ENCODE peak calls at places on chromosomes 13 and 19, in five cellular contexts. B, C, E, W and K are unnamed samples.

GRCh38 chr19:58021541-58022282 is 12.1 kb upstream of the ZSCAN1 start:
- DNase-seq in B (no peak), C (peak; percentile 50), E (no peak), W (no peak), K (no peak)

GRCh38 chr13:23966691-23967615 is 69.7 kb upstream of the C1QTNF9B start:
- DNase-seq in B (no peak), C (peak; percentile 24), E (no peak), W (no peak), K (no peak)

GRCh38 chr13:33272531-33273124 is 12.9 kb downstream of the STARD13 start:
- DNase-seq in B (no peak), C (no peak), E (no peak), W (no peak), K (no peak)

GRCh38 chr19:12933287-12934072 is at the start of gene FARSA:
- DNase-seq in B (peak; percentile 94), C (peak; percentile 94), E (peak; percentile 73), W (peak; percentile 86), K (peak; percentile 83)

GRCh38 chr19:38974599-38975213 is 836 bp downstream of the FBXO17 start:
- DNase-seq in B (no peak), C (no peak), E (no peak), W (no peak), K (no peak)

GRCh38 chr13:21118180-21118579 is 56.8 kb upstream of the LATS2 start:
- DNase-seq in B (no peak), C (no peak), E (no peak), W (no peak), K (no peak)

GRCh38 chr19:2235396-2236284 is 489 bp downstream of the PLEKHJ1 start:
- DNase-seq in B (peak; percentile 42), C (no peak), E (no peak), W (no peak), K (no peak)

GRCh38 chr19:45179063-45179847 is 671 bp downstream of the BLOC1S3 start:
- DNase-seq in B (no peak), C (no peak), E (no peak), W (no peak), K (no peak)

GRCh38 chr19:17950310-17951150 is 16.4 kb upstream of the KCNN1 start:
- DNase-seq in B (peak; percentile 16), C (no peak), E (no peak), W (no peak), K (peak; percentile 12)

GRCh38 chr13:101691326-101691725 is 238.9 kb downstream of the ITGBL1 start:
- DNase-seq in B (no peak), C (no peak), E (no peak), W (no peak), K (no peak)

GRCh38 chr13:105518086-105518485 is 1017.4 kb downstream of the EFNB2 start:
- DNase-seq in B (no peak), C (no peak), E (no peak), W (no peak), K (no peak)

GRCh38 chr19:12664406-12665280 is 1.9 kb downstream of the MAN2B1 start:
- DNase-seq in B (no peak), C (no peak), E (no peak), W (no peak), K (no peak)

GRCh38 chr13:88248393-88248792 is 577.2 kb downstream of the SLITRK5 start:
- DNase-seq in B (no peak), C (no peak), E (no peak), W (no peak), K (no peak)

GRCh38 chr19:43720936-43721335 is 5.1 kb downstream of the IRGC start:
- DNase-seq in B (no peak), C (no peak), E (no peak), W (no peak), K (no peak)

GRCh38 chr19:14979136-14979497 is 547 bp downstream of the SLC1A6 start:
- DNase-seq in B (no peak), C (no peak), E (no peak), W (no peak), K (no peak)

GRCh38 chr13:97977376-97977705 is 23.9 kb downstream of the IPO5 start:
- DNase-seq in B (no peak), C (no peak), E (no peak), W (no peak), K (no peak)

GRCh38 chr13:19597523-19597922 is 35.9 kb upstream of the MPHOSPH8 start:
- DNase-seq in B (no peak), C (no peak), E (no peak), W (no peak), K (no peak)

GRCh38 chr13:33855371-33855895 is 37.5 kb downstream of the RFC3 start:
- DNase-seq in B (no peak), C (no peak), E (no peak), W (no peak), K (no peak)

GRCh38 chr19:40717325-40717879 is 490 bp downstream of the ITPKC start:
- DNase-seq in B (no peak), C (peak; percentile 27), E (no peak), W (no peak), K (no peak)

GRCh38 chr19:19458110-19458816 is 52.8 kb downstream of the GATAD2A start:
- DNase-seq in B (no peak), C (no peak), E (no peak), W (no peak), K (no peak)

GRCh38 chr13:104008571-104009435 is 942.6 kb upstream of the SLC10A2 start:
- DNase-seq in B (no peak), C (no peak), E (no peak), W (no peak), K (no peak)

GRCh38 chr13:62525652-62526051 is 1110.0 kb upstream of the PCDH20 start:
- DNase-seq in B (no peak), C (no peak), E (no peak), W (no peak), K (no peak)

GRCh38 chr19:43913383-43913782 is 21.7 kb downstream of the ZNF45 start:
- DNase-seq in B (no peak), C (no peak), E (no peak), W (no peak), K (no peak)

GRCh38 chr19:46376241-46377153 is 29.6 kb downstream of the PPP5C start:
- DNase-seq in B (no peak), C (no peak), E (no peak), W (no peak), K (no peak)

GRCh38 chr19:35712910-35713845 is 4.6 kb upstream of the KMT2B start:
- DNase-seq in B (no peak), C (no peak), E (no peak), W (no peak), K (no peak)

GRCh38 chr19:31312004-31312403 is 37.2 kb downstream of the TSHZ3 start:
- DNase-seq in B (no peak), C (no peak), E (no peak), W (no peak), K (no peak)

GRCh38 chr19:13938361-13939027 is at the start of gene PODNL1:
- DNase-seq in B (no peak), C (no peak), E (no peak), W (no peak), K (no peak)

GRCh38 chr13:67227131-67227983 is 2.8 kb downstream of the PCDH9 start:
- DNase-seq in B (no peak), C (no peak), E (no peak), W (no peak), K (no peak)

GRCh38 chr19:3357731-3358391 is 8.5 kb upstream of the NFIC start:
- DNase-seq in B (no peak), C (no peak), E (no peak), W (no peak), K (no peak)

GRCh38 chr13:22194106-22194810 is 523.4 kb downstream of the FGF9 start:
- DNase-seq in B (no peak), C (no peak), E (no peak), W (no peak), K (no peak)

GRCh38 chr13:45198924-45199323 is 1.9 kb downstream of the KCTD4 start:
- DNase-seq in B (no peak), C (no peak), E (no peak), W (no peak), K (no peak)

GRCh38 chr19:55626350-55626749 is 2.0 kb upstream of the ZNF784 start:
- DNase-seq in B (no peak), C (no peak), E (no peak), W (no peak), K (no peak)

GRCh38 chr13:112702983-112703379 is 13.1 kb downstream of the ATP11A start:
- DNase-seq in B (no peak), C (no peak), E (no peak), W (no peak), K (no peak)

GRCh38 chr13:113845723-113846638 is 17.9 kb downstream of the GAS6 start:
- DNase-seq in B (no peak), C (no peak), E (no peak), W (no peak), K (no peak)

GRCh38 chr19:3984908-3985642 is at the start of gene EEF2:
- DNase-seq in B (peak; percentile 90), C (peak; percentile 86), E (peak; percentile 90), W (peak; percentile 91), K (peak; percentile 80)

GRCh38 chr19:29529646-29530548 is 4.1 kb downstream of the VSTM2B start:
- DNase-seq in B (no peak), C (no peak), E (no peak), W (peak; percentile 31), K (no peak)

GRCh38 chr13:59542303-59542702 is 621.4 kb downstream of the DIAPH3 start:
- DNase-seq in B (no peak), C (no peak), E (no peak), W (no peak), K (no peak)